ENCODE peak calls at places on chromosomes 5 and 9, in ten cellular contexts. E is heart right ventricle, T is A673, H is spleen, D is tibial nerve, Y is neural progenitor cell, V is IMR-90, B is GM23248, L is ovary, C is fibroblast of lung. N is an unnamed sample. For H3K27me3, the result is how much of the 10 kb centered on the place peaks cover.

GRCh38 chr5:65867509-65868195 is 58.7 kb upstream of the ERBIN start:
- DNase-seq in E (no peak), T (no peak), H (no peak), D (no peak), Y (peak), V (peak), B (no peak), L (no peak), C (no peak), N (no peak)

GRCh38 chr5:14715481-14715880 is 51.0 kb downstream of the OTULIN start:
- DNase-seq in E (no peak), T (no peak), H (no peak), D (no peak), Y (no peak), V (peak), B (peak), L (no peak), C (no peak), N (no peak)

GRCh38 chr9:32554107-32554506 is 1.7 kb upstream of the TOPORS start:
- DNase-seq in E (no peak), T (peak), H (no peak), D (no peak), Y (no peak), V (peak), B (peak), L (no peak), C (peak), N (no peak)

GRCh38 chr9:127858041-127858512 is 3.6 kb upstream of the ENG start:
- DNase-seq in E (peak), T (no peak), H (no peak), D (no peak), Y (no peak), V (no peak), B (peak), L (no peak), C (no peak), N (no peak)

GRCh38 chr9:130454096-130454811 is 9.5 kb downstream of the ASS1 start:
- DNase-seq in E (no peak), T (no peak), H (no peak), D (no peak), Y (no peak), V (no peak), B (no peak), L (no peak), C (no peak), N (no peak)

GRCh38 chr5:161380550-161380949 is 166.0 kb downstream of the GABRB2 start:
- DNase-seq in E (no peak), T (no peak), H (no peak), D (no peak), Y (no peak), V (no peak), B (no peak), L (no peak), C (no peak), N (no peak)

GRCh38 chr9:125332527-125332926 is 70.9 kb downstream of the GAPVD1 start:
- DNase-seq in E (no peak), T (no peak), H (no peak), D (no peak), Y (no peak), V (no peak), B (no peak), L (no peak), C (no peak), N (no peak)

GRCh38 chr9:4547016-4547415 is 56.7 kb downstream of the SLC1A1 start:
- DNase-seq in E (no peak), T (peak), H (no peak), D (no peak), Y (no peak), V (peak), B (peak), L (no peak), C (peak), N (no peak)

GRCh38 chr5:135977375-135977928 is 22.7 kb upstream of the LECT2 start:
- DNase-seq in E (peak), T (peak), H (peak), D (peak), Y (peak), V (peak), B (no peak), L (no peak), C (peak), N (no peak)

GRCh38 chr5:154754460-154755360 is 467 bp upstream of the LARP1 start:
- DNase-seq in E (peak), T (peak), H (peak), D (peak), Y (peak), V (peak), B (peak), L (peak), C (peak), N (peak)

GRCh38 chr5:96433066-96433447 is at the start of gene PCSK1:
- DNase-seq in E (no peak), T (peak), H (no peak), D (no peak), Y (peak), V (no peak), B (peak), L (no peak), C (no peak), N (no peak)

GRCh38 chr9:81492710-81493447 is 196.5 kb downstream of the TLE1 start:
- DNase-seq in E (no peak), T (no peak), H (no peak), D (no peak), Y (no peak), V (peak), B (peak), L (no peak), C (peak), N (no peak)

GRCh38 chr5:178388381-178389030 is 155.9 kb upstream of the PHYKPL start:
- DNase-seq in E (peak), T (no peak), H (peak), D (no peak), Y (no peak), V (peak), B (peak), L (no peak), C (peak), N (peak)

GRCh38 chr5:139982975-139983240 is 60.2 kb downstream of the NRG2 start:
- DNase-seq in E (no peak), T (no peak), H (no peak), D (no peak), Y (peak), V (no peak), B (no peak), L (no peak), C (no peak), N (no peak)

GRCh38 chr5:35853652-35854051 is 3.0 kb upstream of the IL7R start:
- DNase-seq in E (no peak), T (no peak), H (no peak), D (no peak), Y (no peak), V (no peak), B (no peak), L (peak), C (peak), N (no peak)

GRCh38 chr9:123922911-123923310 is 7.0 kb downstream of the DENND1A start:
- DNase-seq in E (no peak), T (no peak), H (no peak), D (no peak), Y (no peak), V (no peak), B (no peak), L (no peak), C (no peak), N (no peak)

GRCh38 chr5:95846554-95847260 is 24.2 kb upstream of the GLRX start:
- DNase-seq in E (peak), T (peak), H (no peak), D (peak), Y (peak), V (peak), B (peak), L (peak), C (peak), N (no peak)

GRCh38 chr5:156528673-156529072 is 201.7 kb downstream of the SGCD start:
- DNase-seq in E (no peak), T (no peak), H (no peak), D (no peak), Y (no peak), V (peak), B (no peak), L (no peak), C (no peak), N (no peak)

GRCh38 chr5:135232958-135233357 is 166.1 kb downstream of the MACROH2A1 start:
- DNase-seq in E (peak), T (no peak), H (peak), D (no peak), Y (no peak), V (no peak), B (peak), L (no peak), C (no peak), N (peak)

GRCh38 chr5:143403607-143404415 is at the start of gene NR3C1:
- DNase-seq in E (peak), T (peak), H (peak), D (peak), Y (peak), V (peak), B (peak), L (peak), C (peak), N (peak)

GRCh38 chr9:96209407-96210031 is 92.5 kb downstream of the HSD17B3 start:
- DNase-seq in E (no peak), T (no peak), H (no peak), D (no peak), Y (no peak), V (peak), B (peak), L (no peak), C (peak), N (no peak)

GRCh38 chr5:109997191-109997590 is 307.5 kb downstream of the MAN2A1 start:
- DNase-seq in E (no peak), T (no peak), H (no peak), D (no peak), Y (peak), V (no peak), B (no peak), L (no peak), C (no peak), N (no peak)

GRCh38 chr9:96884443-96884842 is 30.1 kb upstream of the ZNF782 start:
- DNase-seq in E (no peak), T (no peak), H (no peak), D (no peak), Y (no peak), V (peak), B (peak), L (no peak), C (peak), N (peak)

DNA sequence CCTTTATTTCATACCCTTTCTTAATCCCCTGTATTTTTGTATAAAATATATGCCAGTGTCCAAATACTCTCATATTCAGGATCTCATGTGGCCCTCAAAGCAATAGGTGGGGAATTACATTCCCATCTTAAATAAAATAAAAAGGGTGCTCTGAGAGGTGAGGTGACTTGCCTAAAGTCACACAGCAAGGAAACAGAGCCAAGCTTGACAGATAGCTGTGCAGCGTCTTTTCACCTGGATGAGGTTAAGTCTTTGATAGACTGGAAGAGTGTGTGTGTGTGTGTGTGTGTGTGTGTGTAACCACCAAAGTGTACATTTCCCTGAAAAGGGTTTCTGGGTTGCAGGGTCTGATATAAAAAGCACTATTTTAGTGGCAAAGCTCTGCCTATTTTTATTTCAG is 12.4 kb downstream of the MSX2 start:
- DNase-seq in E (no peak), T (no peak), H (no peak), D (no peak), Y (no peak), V (no peak), B (no peak), L (no peak), C (no peak), N (no peak)
- H3K27me3 ChIP-seq in E (half or more), T (half or more), H (half or more), D (half or more), Y (half or more), V (under half), B (under half), L (under half), C (under half), N (under half)

DNA sequence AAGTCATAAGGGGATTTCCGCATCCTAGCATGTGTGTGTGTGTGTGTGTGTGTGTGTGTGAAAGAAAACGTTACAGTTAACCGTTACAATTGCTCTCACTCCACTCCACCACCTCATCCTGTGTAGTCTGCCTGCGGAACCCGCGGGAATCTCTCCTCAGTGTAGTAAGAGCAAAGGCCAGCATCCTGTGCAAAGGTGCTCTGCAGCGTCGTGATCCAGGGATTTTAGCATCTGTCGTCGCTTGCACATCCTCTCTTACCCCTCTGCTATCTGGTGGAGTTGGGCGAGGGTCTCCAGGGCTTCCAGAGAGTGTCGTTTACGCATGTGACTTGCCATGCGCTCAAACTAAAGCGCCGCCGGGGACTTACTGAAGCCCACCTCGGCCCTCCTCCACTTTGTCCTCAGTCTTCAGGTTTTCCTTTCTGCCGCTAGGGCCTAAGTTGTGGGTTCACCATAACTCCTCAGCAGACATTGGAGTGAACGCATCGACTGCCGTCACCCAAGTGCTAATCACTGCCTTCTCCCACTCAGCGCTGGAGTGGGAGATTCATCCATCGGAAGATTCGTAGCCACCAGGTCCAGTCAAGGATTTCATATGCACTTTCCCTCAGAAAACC is 3.9 kb downstream of the CDKN2B start:
- DNase-seq in E (no peak), T (no peak), H (no peak), D (no peak), Y (peak), V (peak), B (no peak), L (no peak), C (no peak), N (no peak)
- H3K4me3 ChIP-seq in E (no peak), T (no peak), H (no peak), D (no peak), Y (no peak), V (peak), B (no peak), L (no peak), C (peak), N (no peak)

DNA sequence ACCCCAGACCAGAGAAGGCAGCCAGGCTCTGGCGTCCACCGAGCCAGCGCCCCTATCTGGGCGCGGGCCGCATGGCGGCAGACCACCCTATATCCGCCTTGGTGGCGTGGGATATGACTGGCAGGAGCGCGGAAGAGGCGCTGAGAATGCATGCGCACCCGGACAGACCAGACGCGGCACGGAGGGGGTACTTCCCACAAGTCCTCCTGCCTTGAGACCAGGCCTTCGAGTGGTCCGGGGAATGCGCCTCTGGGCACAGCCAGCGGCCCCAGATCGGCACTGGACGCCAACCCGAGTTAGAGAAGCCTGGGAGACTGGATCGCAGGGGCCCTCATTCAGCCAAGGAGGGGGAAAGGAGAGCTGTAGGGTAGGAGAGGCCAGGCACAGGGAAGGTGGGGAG is 2.5 kb upstream of the LMX1B start:
- DNase-seq in E (no peak), T (no peak), H (no peak), D (no peak), Y (no peak), V (no peak), B (no peak), L (no peak), C (no peak), N (peak)
- H3K27me3 ChIP-seq in E (half or more), T (half or more), H (half or more), D (half or more), Y (half or more), V (half or more), B (under half), L (under half), C (half or more), N (half or more)

GRCh38 chr5:93755716-93756115 is 14.3 kb upstream of the POU5F2 start:
- DNase-seq in E (no peak), T (no peak), H (peak), D (no peak), Y (no peak), V (no peak), B (no peak), L (no peak), C (no peak), N (no peak)
- H3K4me3 ChIP-seq in E (no peak), T (no peak), H (no peak), D (no peak), Y (no peak), V (no peak), B (no peak), L (no peak), C (no peak), N (no peak)